ENCODE peak calls at places on chromosomes 11 and 22, in five cellular contexts. B, P, G, H and J are unnamed samples.
A peak's percentile ranks its signal among the peaks of the same experiment; 100 is the strongest.

GRCh38 chr11:115377882-115378296 is 126.3 kb downstream of the CADM1 start:
- DNase-seq in B (no peak), P (no peak), G (no peak), H (no peak), J (peak; percentile 52)

GRCh38 chr11:12706531-12707499 is 32.6 kb downstream of the TEAD1 start:
- DNase-seq in B (no peak), P (no peak), G (no peak), H (peak; percentile 54), J (peak; percentile 55)

GRCh38 chr11:4464216-4465159 is 15.4 kb downstream of the OR52K2 start:
- DNase-seq in B (no peak), P (peak; percentile 8), G (no peak), H (peak; percentile 61), J (no peak)

GRCh38 chr11:74012072-74012809 is 3.4 kb upstream of the UCP3 start:
- DNase-seq in B (no peak), P (no peak), G (no peak), H (no peak), J (no peak)

GRCh38 chr22:43743131-43743530 is 69.0 kb downstream of the EFCAB6 start:
- DNase-seq in B (no peak), P (no peak), G (no peak), H (no peak), J (no peak)

GRCh38 chr11:86940122-86940777 is 14.9 kb downstream of the FZD4 start:
- DNase-seq in B (no peak), P (peak; percentile 92), G (no peak), H (peak; percentile 87), J (peak; percentile 90)

GRCh38 chr11:131137046-131137445 is 220.8 kb upstream of the SNX19 start:
- DNase-seq in B (no peak), P (no peak), G (no peak), H (peak; percentile 2), J (no peak)

GRCh38 chr11:86983071-86983488 is 27.9 kb upstream of the FZD4 start:
- DNase-seq in B (no peak), P (no peak), G (no peak), H (no peak), J (peak; percentile 79)

GRCh38 chr11:72354356-72355115 is 79.8 kb downstream of the CLPB start:
- DNase-seq in B (no peak), P (peak; percentile 44), G (no peak), H (no peak), J (peak; percentile 44)

GRCh38 chr11:43868852-43869567 is 11.6 kb upstream of the ALKBH3 start:
- DNase-seq in B (no peak), P (peak; percentile 92), G (no peak), H (peak; percentile 84), J (peak; percentile 97)

GRCh38 chr22:33028191-33028700 is 29.9 kb downstream of the SYN3 start:
- DNase-seq in B (no peak), P (no peak), G (peak; percentile 35), H (no peak), J (no peak)

GRCh38 chr22:21975273-21975672 is 7.3 kb downstream of the TOP3B start:
- DNase-seq in B (no peak), P (no peak), G (no peak), H (no peak), J (no peak)

GRCh38 chr11:62150887-62151736 is 27.3 kb downstream of the INCENP start:
- DNase-seq in B (no peak), P (no peak), G (peak; percentile 31), H (no peak), J (no peak)

GRCh38 chr11:68158580-68158979 is 37.4 kb upstream of the CHKA start:
- DNase-seq in B (no peak), P (no peak), G (no peak), H (no peak), J (no peak)

GRCh38 chr11:88157401-88157800 is 17.8 kb downstream of the RAB38 start:
- DNase-seq in B (no peak), P (no peak), G (no peak), H (no peak), J (no peak)

GRCh38 chr11:16604784-16605439 is 133.5 kb upstream of the C11orf58 start:
- DNase-seq in B (no peak), P (peak; percentile 53), G (peak; percentile 61), H (no peak), J (peak; percentile 47)

GRCh38 chr11:11155962-11156815 is 196.9 kb downstream of the CSNK2A3 start:
- DNase-seq in B (no peak), P (no peak), G (no peak), H (no peak), J (no peak)

GRCh38 chr11:116062526-116063171 is 558.4 kb upstream of the CADM1 start:
- DNase-seq in B (no peak), P (no peak), G (no peak), H (no peak), J (no peak)

GRCh38 chr11:13311570-13311969 is 34.0 kb downstream of the BMAL1 start:
- DNase-seq in B (no peak), P (no peak), G (no peak), H (no peak), J (no peak)

GRCh38 chr11:921921-922678 is 3.6 kb upstream of the AP2A2 start:
- DNase-seq in B (no peak), P (no peak), G (no peak), H (no peak), J (no peak)

GRCh38 chr11:121723261-121723741 is 270.5 kb upstream of the SORL1-AS1 start:
- DNase-seq in B (peak; percentile 15), P (peak; percentile 70), G (peak; percentile 85), H (peak; percentile 15), J (peak; percentile 25)

GRCh38 chr11:17504330-17505107 is 27.9 kb upstream of the ABCC8 start:
- DNase-seq in B (peak; percentile 38), P (peak; percentile 87), G (peak; percentile 91), H (peak; percentile 56), J (peak; percentile 47)

GRCh38 chr11:17876827-17877226 is 136.0 kb downstream of the SERGEF start:
- DNase-seq in B (no peak), P (no peak), G (no peak), H (no peak), J (no peak)

GRCh38 chr22:41780714-41781507 is 19.6 kb upstream of the CCDC134 start:
- DNase-seq in B (peak; percentile 9), P (peak; percentile 64), G (peak; percentile 45), H (peak; percentile 33), J (peak; percentile 25)

GRCh38 chr22:29343313-29343805 is 27.9 kb upstream of the RASL10A start:
- DNase-seq in B (no peak), P (peak; percentile 29), G (peak; percentile 69), H (peak; percentile 41), J (peak; percentile 31)

GRCh38 chr11:94511932-94512781 is at the start of gene C11orf97:
- DNase-seq in B (no peak), P (peak; percentile 71), G (peak; percentile 84), H (peak; percentile 26), J (peak; percentile 27)

GRCh38 chr11:15720460-15720859 is 605.7 kb downstream of the INSC start:
- DNase-seq in B (no peak), P (no peak), G (no peak), H (no peak), J (peak; percentile 55)